ENCODE peak calls at places on chromosome 21, in eight cellular contexts. One of them, this sample, is unnamed.

GRCh38 chr21:44914176-44914874 is 6.4 kb downstream of the ITGB2 start:
- DNase-seq in AG08396: no peak
- DNase-seq in activated CD4-positive, alpha-beta T cell treated with anti-CD3 and anti-CD28 coated beads for 1 hour: no peak
- DNase-seq in nucleus accumbens: no peak
- DNase-seq in fibroblast of gingiva: no peak
- DNase-seq in NCI-H1092: no peak
- DNase-seq in right lobe of liver: peak
- DNase-seq in stimulated activated CD4-positive, alpha-beta T cell treated with anti-CD3 and anti-CD28 coated beads, Interleukin-4, amount 100 ng/mL, for 48 hours: peak
- DNase-seq in this sample: no peak

GRCh38 chr21:46048926-46049889 is 48.7 kb upstream of the COL6A2 start:
- DNase-seq in AG08396: peak
- DNase-seq in fibroblast of gingiva: peak
- DNase-seq in NCI-H1092: peak
- DNase-seq in nucleus accumbens: no peak
- DNase-seq in activated CD4-positive, alpha-beta T cell treated with anti-CD3 and anti-CD28 coated beads for 1 hour: no peak
- DNase-seq in stimulated activated CD4-positive, alpha-beta T cell treated with anti-CD3 and anti-CD28 coated beads, Interleukin-4, amount 100 ng/mL, for 48 hours: no peak
- DNase-seq in right lobe of liver: no peak
- DNase-seq in this sample: no peak

GRCh38 chr21:43287974-43288755 is 119.4 kb downstream of the CRYAA start:
- DNase-seq in stimulated activated CD4-positive, alpha-beta T cell treated with anti-CD3 and anti-CD28 coated beads, Interleukin-4, amount 100 ng/mL, for 48 hours: no peak
- DNase-seq in nucleus accumbens: no peak
- DNase-seq in fibroblast of gingiva: no peak
- DNase-seq in right lobe of liver: peak
- DNase-seq in AG08396: no peak
- DNase-seq in activated CD4-positive, alpha-beta T cell treated with anti-CD3 and anti-CD28 coated beads for 1 hour: no peak
- DNase-seq in NCI-H1092: no peak
- DNase-seq in this sample: no peak

GRCh38 chr21:44984428-44984791 is 44.6 kb downstream of the SLX9 start:
- DNase-seq in activated CD4-positive, alpha-beta T cell treated with anti-CD3 and anti-CD28 coated beads for 1 hour: no peak
- DNase-seq in nucleus accumbens: no peak
- DNase-seq in right lobe of liver: peak
- DNase-seq in fibroblast of gingiva: no peak
- DNase-seq in AG08396: no peak
- DNase-seq in stimulated activated CD4-positive, alpha-beta T cell treated with anti-CD3 and anti-CD28 coated beads, Interleukin-4, amount 100 ng/mL, for 48 hours: no peak
- DNase-seq in NCI-H1092: no peak
- DNase-seq in this sample: no peak

GRCh38 chr21:29152936-29153335 is 22.5 kb downstream of the MAP3K7CL start:
- DNase-seq in AG08396: no peak
- DNase-seq in right lobe of liver: no peak
- DNase-seq in NCI-H1092: no peak
- DNase-seq in nucleus accumbens: no peak
- DNase-seq in activated CD4-positive, alpha-beta T cell treated with anti-CD3 and anti-CD28 coated beads for 1 hour: no peak
- DNase-seq in stimulated activated CD4-positive, alpha-beta T cell treated with anti-CD3 and anti-CD28 coated beads, Interleukin-4, amount 100 ng/mL, for 48 hours: no peak
- DNase-seq in fibroblast of gingiva: peak
- DNase-seq in this sample: no peak

GRCh38 chr21:36589352-36589971 is 109.5 kb upstream of the SIM2 start:
- DNase-seq in activated CD4-positive, alpha-beta T cell treated with anti-CD3 and anti-CD28 coated beads for 1 hour: no peak
- DNase-seq in AG08396: peak
- DNase-seq in NCI-H1092: peak
- DNase-seq in stimulated activated CD4-positive, alpha-beta T cell treated with anti-CD3 and anti-CD28 coated beads, Interleukin-4, amount 100 ng/mL, for 48 hours: peak
- DNase-seq in fibroblast of gingiva: peak
- DNase-seq in right lobe of liver: peak
- DNase-seq in nucleus accumbens: no peak
- DNase-seq in this sample: peak

GRCh38 chr21:18114735-18115134 is 129.9 kb upstream of the CHODL start:
- DNase-seq in fibroblast of gingiva: no peak
- DNase-seq in NCI-H1092: no peak
- DNase-seq in right lobe of liver: no peak
- DNase-seq in activated CD4-positive, alpha-beta T cell treated with anti-CD3 and anti-CD28 coated beads for 1 hour: no peak
- DNase-seq in AG08396: no peak
- DNase-seq in nucleus accumbens: no peak
- DNase-seq in stimulated activated CD4-positive, alpha-beta T cell treated with anti-CD3 and anti-CD28 coated beads, Interleukin-4, amount 100 ng/mL, for 48 hours: no peak
- DNase-seq in this sample: no peak

GRCh38 chr21:36640260-36641244 is 58.4 kb upstream of the SIM2 start:
- DNase-seq in AG08396: no peak
- DNase-seq in stimulated activated CD4-positive, alpha-beta T cell treated with anti-CD3 and anti-CD28 coated beads, Interleukin-4, amount 100 ng/mL, for 48 hours: no peak
- DNase-seq in activated CD4-positive, alpha-beta T cell treated with anti-CD3 and anti-CD28 coated beads for 1 hour: no peak
- DNase-seq in NCI-H1092: no peak
- DNase-seq in fibroblast of gingiva: no peak
- DNase-seq in nucleus accumbens: no peak
- DNase-seq in right lobe of liver: no peak
- DNase-seq in this sample: no peak

GRCh38 chr21:33940846-33941245 is 25.2 kb upstream of the ATP5PO start:
- DNase-seq in right lobe of liver: no peak
- DNase-seq in AG08396: no peak
- DNase-seq in NCI-H1092: no peak
- DNase-seq in nucleus accumbens: no peak
- DNase-seq in activated CD4-positive, alpha-beta T cell treated with anti-CD3 and anti-CD28 coated beads for 1 hour: no peak
- DNase-seq in stimulated activated CD4-positive, alpha-beta T cell treated with anti-CD3 and anti-CD28 coated beads, Interleukin-4, amount 100 ng/mL, for 48 hours: no peak
- DNase-seq in fibroblast of gingiva: no peak
- DNase-seq in this sample: no peak

GRCh38 chr21:45299864-45300785 is 12.4 kb upstream of the POFUT2 start:
- DNase-seq in nucleus accumbens: no peak
- DNase-seq in fibroblast of gingiva: no peak
- DNase-seq in stimulated activated CD4-positive, alpha-beta T cell treated with anti-CD3 and anti-CD28 coated beads, Interleukin-4, amount 100 ng/mL, for 48 hours: no peak
- DNase-seq in AG08396: no peak
- DNase-seq in right lobe of liver: peak
- DNase-seq in NCI-H1092: no peak
- DNase-seq in activated CD4-positive, alpha-beta T cell treated with anti-CD3 and anti-CD28 coated beads for 1 hour: no peak
- DNase-seq in this sample: no peak

GRCh38 chr21:27827972-27828371 is 861.1 kb upstream of the ADAMTS5 start:
- DNase-seq in AG08396: no peak
- DNase-seq in right lobe of liver: no peak
- DNase-seq in fibroblast of gingiva: no peak
- DNase-seq in NCI-H1092: no peak
- DNase-seq in stimulated activated CD4-positive, alpha-beta T cell treated with anti-CD3 and anti-CD28 coated beads, Interleukin-4, amount 100 ng/mL, for 48 hours: no peak
- DNase-seq in nucleus accumbens: no peak
- DNase-seq in activated CD4-positive, alpha-beta T cell treated with anti-CD3 and anti-CD28 coated beads for 1 hour: no peak
- DNase-seq in this sample: no peak

GRCh38 chr21:27649323-27649722 is 682.4 kb upstream of the ADAMTS5 start:
- DNase-seq in right lobe of liver: no peak
- DNase-seq in stimulated activated CD4-positive, alpha-beta T cell treated with anti-CD3 and anti-CD28 coated beads, Interleukin-4, amount 100 ng/mL, for 48 hours: no peak
- DNase-seq in NCI-H1092: no peak
- DNase-seq in fibroblast of gingiva: peak
- DNase-seq in AG08396: peak
- DNase-seq in activated CD4-positive, alpha-beta T cell treated with anti-CD3 and anti-CD28 coated beads for 1 hour: no peak
- DNase-seq in nucleus accumbens: no peak
- DNase-seq in this sample: no peak

GRCh38 chr21:27526451-27526850 is 559.6 kb upstream of the ADAMTS5 start:
- DNase-seq in stimulated activated CD4-positive, alpha-beta T cell treated with anti-CD3 and anti-CD28 coated beads, Interleukin-4, amount 100 ng/mL, for 48 hours: no peak
- DNase-seq in nucleus accumbens: no peak
- DNase-seq in NCI-H1092: no peak
- DNase-seq in fibroblast of gingiva: no peak
- DNase-seq in AG08396: no peak
- DNase-seq in right lobe of liver: no peak
- DNase-seq in activated CD4-positive, alpha-beta T cell treated with anti-CD3 and anti-CD28 coated beads for 1 hour: no peak
- DNase-seq in this sample: no peak

GRCh38 chr21:16420086-16420724 is 690.4 kb downstream of the USP25 start:
- DNase-seq in NCI-H1092: peak
- DNase-seq in stimulated activated CD4-positive, alpha-beta T cell treated with anti-CD3 and anti-CD28 coated beads, Interleukin-4, amount 100 ng/mL, for 48 hours: no peak
- DNase-seq in AG08396: no peak
- DNase-seq in activated CD4-positive, alpha-beta T cell treated with anti-CD3 and anti-CD28 coated beads for 1 hour: no peak
- DNase-seq in right lobe of liver: peak
- DNase-seq in fibroblast of gingiva: peak
- DNase-seq in nucleus accumbens: no peak
- DNase-seq in this sample: no peak

GRCh38 chr21:45132841-45133573 is 58.6 kb downstream of the ADARB1 start:
- DNase-seq in nucleus accumbens: no peak
- DNase-seq in NCI-H1092: no peak
- DNase-seq in fibroblast of gingiva: no peak
- DNase-seq in activated CD4-positive, alpha-beta T cell treated with anti-CD3 and anti-CD28 coated beads for 1 hour: no peak
- DNase-seq in AG08396: no peak
- DNase-seq in stimulated activated CD4-positive, alpha-beta T cell treated with anti-CD3 and anti-CD28 coated beads, Interleukin-4, amount 100 ng/mL, for 48 hours: no peak
- DNase-seq in right lobe of liver: no peak
- DNase-seq in this sample: no peak

GRCh38 chr21:33492571-33492970 is 1.1 kb upstream of the DNAJC28 start:
- DNase-seq in right lobe of liver: no peak
- DNase-seq in NCI-H1092: no peak
- DNase-seq in stimulated activated CD4-positive, alpha-beta T cell treated with anti-CD3 and anti-CD28 coated beads, Interleukin-4, amount 100 ng/mL, for 48 hours: no peak
- DNase-seq in activated CD4-positive, alpha-beta T cell treated with anti-CD3 and anti-CD28 coated beads for 1 hour: no peak
- DNase-seq in fibroblast of gingiva: peak
- DNase-seq in nucleus accumbens: no peak
- DNase-seq in AG08396: no peak
- DNase-seq in this sample: no peak

GRCh38 chr21:14520535-14520934 is 25.6 kb downstream of the SAMSN1 start:
- DNase-seq in stimulated activated CD4-positive, alpha-beta T cell treated with anti-CD3 and anti-CD28 coated beads, Interleukin-4, amount 100 ng/mL, for 48 hours: no peak
- DNase-seq in activated CD4-positive, alpha-beta T cell treated with anti-CD3 and anti-CD28 coated beads for 1 hour: no peak
- DNase-seq in NCI-H1092: no peak
- DNase-seq in nucleus accumbens: no peak
- DNase-seq in fibroblast of gingiva: no peak
- DNase-seq in right lobe of liver: no peak
- DNase-seq in AG08396: no peak
- DNase-seq in this sample: no peak

GRCh38 chr21:28516996-28517592 is 475.6 kb downstream of the LTN1 start:
- DNase-seq in nucleus accumbens: no peak
- DNase-seq in fibroblast of gingiva: no peak
- DNase-seq in AG08396: peak
- DNase-seq in NCI-H1092: peak
- DNase-seq in activated CD4-positive, alpha-beta T cell treated with anti-CD3 and anti-CD28 coated beads for 1 hour: peak
- DNase-seq in right lobe of liver: peak
- DNase-seq in stimulated activated CD4-positive, alpha-beta T cell treated with anti-CD3 and anti-CD28 coated beads, Interleukin-4, amount 100 ng/mL, for 48 hours: peak
- DNase-seq in this sample: peak

GRCh38 chr21:18002393-18002792 is 183.2 kb upstream of the C21orf91 start:
- DNase-seq in NCI-H1092: no peak
- DNase-seq in stimulated activated CD4-positive, alpha-beta T cell treated with anti-CD3 and anti-CD28 coated beads, Interleukin-4, amount 100 ng/mL, for 48 hours: no peak
- DNase-seq in right lobe of liver: no peak
- DNase-seq in activated CD4-positive, alpha-beta T cell treated with anti-CD3 and anti-CD28 coated beads for 1 hour: no peak
- DNase-seq in AG08396: no peak
- DNase-seq in fibroblast of gingiva: no peak
- DNase-seq in nucleus accumbens: no peak
- DNase-seq in this sample: no peak

GRCh38 chr21:38944903-38945302 is 139.2 kb downstream of the ETS2 start:
- DNase-seq in NCI-H1092: no peak
- DNase-seq in AG08396: no peak
- DNase-seq in nucleus accumbens: no peak
- DNase-seq in stimulated activated CD4-positive, alpha-beta T cell treated with anti-CD3 and anti-CD28 coated beads, Interleukin-4, amount 100 ng/mL, for 48 hours: no peak
- DNase-seq in fibroblast of gingiva: no peak
- DNase-seq in activated CD4-positive, alpha-beta T cell treated with anti-CD3 and anti-CD28 coated beads for 1 hour: no peak
- DNase-seq in right lobe of liver: no peak
- DNase-seq in this sample: no peak

GRCh38 chr21:27423906-27424595 is 457.2 kb upstream of the ADAMTS5 start:
- DNase-seq in activated CD4-positive, alpha-beta T cell treated with anti-CD3 and anti-CD28 coated beads for 1 hour: no peak
- DNase-seq in fibroblast of gingiva: peak
- DNase-seq in NCI-H1092: no peak
- DNase-seq in nucleus accumbens: no peak
- DNase-seq in stimulated activated CD4-positive, alpha-beta T cell treated with anti-CD3 and anti-CD28 coated beads, Interleukin-4, amount 100 ng/mL, for 48 hours: no peak
- DNase-seq in right lobe of liver: no peak
- DNase-seq in AG08396: no peak
- DNase-seq in this sample: peak

GRCh38 chr21:32349333-32349944 is 43.4 kb downstream of the URB1 start:
- DNase-seq in NCI-H1092: no peak
- DNase-seq in stimulated activated CD4-positive, alpha-beta T cell treated with anti-CD3 and anti-CD28 coated beads, Interleukin-4, amount 100 ng/mL, for 48 hours: no peak
- DNase-seq in fibroblast of gingiva: no peak
- DNase-seq in right lobe of liver: no peak
- DNase-seq in nucleus accumbens: no peak
- DNase-seq in activated CD4-positive, alpha-beta T cell treated with anti-CD3 and anti-CD28 coated beads for 1 hour: no peak
- DNase-seq in AG08396: no peak
- DNase-seq in this sample: no peak

GRCh38 chr21:42699196-42699595 is 45.8 kb downstream of the PDE9A start:
- DNase-seq in nucleus accumbens: no peak
- DNase-seq in AG08396: no peak
- DNase-seq in NCI-H1092: no peak
- DNase-seq in stimulated activated CD4-positive, alpha-beta T cell treated with anti-CD3 and anti-CD28 coated beads, Interleukin-4, amount 100 ng/mL, for 48 hours: no peak
- DNase-seq in fibroblast of gingiva: no peak
- DNase-seq in activated CD4-positive, alpha-beta T cell treated with anti-CD3 and anti-CD28 coated beads for 1 hour: no peak
- DNase-seq in right lobe of liver: no peak
- DNase-seq in this sample: no peak

This sample was measured in H1.